ENCODE peak calls at places on chromosome 5, in four cellular contexts. E, D, C and R are unnamed samples.

GRCh38 chr5:21802869-21803490 is 1050.2 kb downstream of the CDH12 start:
- DNase-seq in E (no peak), D (no peak), C (no peak), R (no peak)

GRCh38 chr5:144017631-144018030 is 152.8 kb downstream of the YIPF5 start:
- DNase-seq in E (no peak), D (no peak), C (no peak), R (no peak)

GRCh38 chr5:175872287-175873089 is 1.1 kb downstream of the CPLX2 start:
- DNase-seq in E (no peak), D (peak; percentile 24), C (no peak), R (no peak)

GRCh38 chr5:13045897-13046551 is 898.5 kb downstream of the DNAH5 start:
- DNase-seq in E (no peak), D (no peak), C (no peak), R (no peak)

GRCh38 chr5:163841-164240 is 27.5 kb upstream of the LRRC14B start:
- DNase-seq in E (no peak), D (no peak), C (no peak), R (no peak)

GRCh38 chr5:59528226-59528862 is 365.2 kb downstream of the PDE4D start:
- DNase-seq in E (no peak), D (no peak), C (no peak), R (no peak)

GRCh38 chr5:147633173-147633572 is 123.3 kb upstream of the DPYSL3 start:
- DNase-seq in E (no peak), D (no peak), C (no peak), R (no peak)

GRCh38 chr5:179766021-179766725 is 27.6 kb upstream of the LTC4S start:
- DNase-seq in E (no peak), D (peak; percentile 50), C (no peak), R (no peak)

GRCh38 chr5:78908173-78908901 is 76.8 kb downstream of the ARSB start:
- DNase-seq in E (no peak), D (no peak), C (no peak), R (no peak)

GRCh38 chr5:13350754-13351153 is 593.7 kb downstream of the DNAH5 start:
- DNase-seq in E (no peak), D (no peak), C (no peak), R (no peak)

GRCh38 chr5:95842955-95843544 is 20.5 kb upstream of the GLRX start:
- DNase-seq in E (no peak), D (peak; percentile 82), C (no peak), R (no peak)

GRCh38 chr5:74895906-74896305 is 29.7 kb upstream of the FAM169A start:
- DNase-seq in E (no peak), D (no peak), C (no peak), R (no peak)

GRCh38 chr5:55432549-55432948 is 102.2 kb downstream of the PLPP1 start:
- DNase-seq in E (no peak), D (no peak), C (no peak), R (no peak)

GRCh38 chr5:55427157-55427556 is 107.6 kb downstream of the PLPP1 start:
- DNase-seq in E (no peak), D (no peak), C (no peak), R (no peak)

GRCh38 chr5:55429221-55429620 is 105.5 kb downstream of the PLPP1 start:
- DNase-seq in E (no peak), D (no peak), C (no peak), R (no peak)

GRCh38 chr5:55426455-55426854 is 108.3 kb downstream of the PLPP1 start:
- DNase-seq in E (no peak), D (no peak), C (no peak), R (no peak)

GRCh38 chr5:55429707-55430253 is 105.0 kb downstream of the PLPP1 start:
- DNase-seq in E (no peak), D (no peak), C (no peak), R (no peak)
- TF ChIP-seq POLR2AphosphoS5 in E (peak; percentile 41), D (peak; percentile 20), C (peak; percentile 25), R (no peak)

GRCh38 chr5:67724412-67725135 is 491.0 kb upstream of the PIK3R1 start:
- DNase-seq in E (no peak), D (no peak), C (no peak), R (no peak)

GRCh38 chr5:67730917-67731474 is 484.6 kb upstream of the PIK3R1 start:
- DNase-seq in E (no peak), D (no peak), C (no peak), R (no peak)

GRCh38 chr5:67720162-67720772 is 495.3 kb upstream of the PIK3R1 start:
- DNase-seq in E (no peak), D (no peak), C (no peak), R (no peak)

GRCh38 chr5:67723873-67724272 is 491.7 kb upstream of the PIK3R1 start:
- DNase-seq in E (no peak), D (no peak), C (no peak), R (no peak)

GRCh38 chr5:67725591-67725990 is 490.0 kb upstream of the PIK3R1 start:
- DNase-seq in E (no peak), D (no peak), C (no peak), R (no peak)
- TF ChIP-seq POLR2AphosphoS5 in E (no peak), D (no peak), C (no peak), R (no peak)

DNA sequence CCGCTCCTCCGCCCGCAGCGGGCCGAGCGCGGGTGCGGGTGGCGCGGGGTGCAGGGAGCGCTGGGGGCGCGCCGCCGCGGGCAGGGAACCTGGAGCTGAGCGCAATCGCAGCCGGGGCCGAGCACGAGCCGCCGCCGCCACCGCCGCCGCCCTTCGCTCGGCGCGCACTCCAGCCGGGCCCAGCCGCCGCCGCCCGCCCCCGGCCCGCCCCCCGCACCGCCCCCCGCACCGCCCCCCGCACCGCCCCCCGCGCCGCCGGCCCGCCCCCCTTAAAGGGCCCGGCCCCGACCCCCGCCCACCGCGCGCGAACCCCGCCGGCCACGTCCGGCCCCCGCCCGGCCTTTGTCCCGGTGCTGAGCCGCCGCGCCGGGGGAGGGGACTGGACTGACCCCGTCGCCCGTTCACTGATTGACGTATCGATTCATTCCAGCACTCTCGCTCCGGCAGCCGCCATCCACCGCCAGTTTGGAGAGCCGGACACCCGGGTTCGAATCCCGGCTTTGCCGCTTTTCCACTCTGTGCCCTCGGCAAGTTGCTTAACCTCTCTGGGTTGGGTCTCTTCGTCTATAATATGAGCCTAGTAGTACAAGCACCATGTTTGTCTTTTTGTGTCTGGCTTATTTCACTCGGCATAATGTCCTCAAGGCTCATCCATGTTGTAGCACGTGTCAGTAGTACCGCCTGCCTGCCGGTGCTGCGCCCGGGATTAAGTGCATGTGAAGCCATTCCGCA is at the start of gene SH3PXD2B:
- DNase-seq in E (no peak), D (peak; percentile 71), C (peak; percentile 51), R (no peak)
- TF ChIP-seq POLR2AphosphoS5 in E (no peak), D (no peak), C (no peak), R (peak; percentile 65)

GRCh38 chr5:159061186-159061796 is 38.4 kb downstream of the EBF1 start:
- DNase-seq in E (no peak), D (peak; percentile 11), C (no peak), R (no peak)
- TF ChIP-seq POLR2AphosphoS5 in E (no peak), D (no peak), C (no peak), R (no peak)

GRCh38 chr5:81753429-81753828 is 2.5 kb upstream of the SSBP2 start:
- DNase-seq in E (no peak), D (no peak), C (no peak), R (no peak)

GRCh38 chr5:81756016-81756415 is 5.1 kb upstream of the SSBP2 start:
- DNase-seq in E (no peak), D (no peak), C (no peak), R (no peak)

GRCh38 chr5:81754621-81755020 is 3.7 kb upstream of the SSBP2 start:
- DNase-seq in E (no peak), D (peak; percentile 44), C (no peak), R (no peak)

GRCh38 chr5:81757404-81757803 is 6.5 kb upstream of the SSBP2 start:
- DNase-seq in E (no peak), D (no peak), C (no peak), R (no peak)

DNA sequence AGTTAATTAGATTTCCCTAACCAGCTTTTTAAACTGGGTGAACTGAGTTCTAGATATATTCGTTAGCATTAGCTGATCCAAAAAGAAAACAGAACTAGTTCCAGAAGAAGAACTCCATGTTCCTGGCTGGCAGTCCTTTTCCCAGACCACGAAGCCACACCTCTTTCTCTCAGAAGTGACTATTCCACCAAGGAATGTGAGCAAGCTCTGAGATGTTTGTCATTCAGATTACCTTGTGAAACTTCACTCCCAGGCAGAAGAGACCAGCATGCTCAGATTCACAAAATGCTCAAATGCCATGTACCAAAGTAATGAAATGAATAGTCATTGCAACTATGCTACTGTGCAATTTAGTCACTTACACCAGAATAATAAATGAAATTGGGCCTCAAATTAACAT is 4.4 kb upstream of the SSBP2 start:
- DNase-seq in E (no peak), D (no peak), C (no peak), R (peak; percentile 47)
- TF ChIP-seq POLR2AphosphoS5 in E (no peak), D (no peak), C (no peak), R (no peak)

DNA sequence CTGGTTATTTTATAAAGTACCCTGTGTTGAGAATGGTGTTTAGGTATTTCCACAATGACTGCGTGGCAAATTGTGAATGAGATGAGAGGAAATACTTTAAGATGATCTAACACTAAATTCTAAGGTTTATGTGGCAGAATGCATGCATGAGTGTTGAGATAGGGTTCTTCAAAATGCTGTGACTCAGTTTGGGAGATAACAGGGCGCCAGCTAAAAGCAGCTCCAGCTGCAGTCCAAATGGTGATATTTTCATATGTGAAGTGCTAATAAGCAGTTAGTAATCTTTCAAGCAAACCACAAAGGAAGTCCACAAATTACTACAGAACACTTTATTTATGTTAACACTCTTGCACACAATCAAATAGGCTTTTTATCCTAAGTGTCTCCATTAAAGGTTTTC is 11.6 kb upstream of the LOX start:
- DNase-seq in E (no peak), D (peak; percentile 48), C (no peak), R (no peak)
- TF ChIP-seq POLR2AphosphoS5 in E (no peak), D (peak; percentile 68), C (no peak), R (no peak)

GRCh38 chr5:43661102-43661501 is 58.1 kb downstream of the NNT start:
- DNase-seq in E (no peak), D (no peak), C (no peak), R (peak; percentile 35)

GRCh38 chr5:43663916-43664315 is 60.9 kb downstream of the NNT start:
- DNase-seq in E (no peak), D (no peak), C (no peak), R (no peak)

GRCh38 chr5:43659075-43659474 is 56.1 kb downstream of the NNT start:
- DNase-seq in E (no peak), D (no peak), C (no peak), R (no peak)

GRCh38 chr5:43664641-43665040 is 61.7 kb downstream of the NNT start:
- DNase-seq in E (no peak), D (no peak), C (no peak), R (no peak)
- TF ChIP-seq POLR2AphosphoS5 in E (no peak), D (no peak), C (no peak), R (no peak)

GRCh38 chr5:178153530-178154340 is at the start of gene NHP2:
- DNase-seq in E (peak; percentile 92), D (peak; percentile 98), C (peak; percentile 91), R (peak; percentile 98)

GRCh38 chr5:178149199-178149932 is 4.3 kb downstream of the NHP2 start:
- DNase-seq in E (no peak), D (no peak), C (no peak), R (no peak)

GRCh38 chr5:178152491-178153444 is 917 bp downstream of the NHP2 start:
- DNase-seq in E (no peak), D (no peak), C (no peak), R (no peak)

GRCh38 chr5:178147406-178147805 is 6.3 kb downstream of the NHP2 start:
- DNase-seq in E (no peak), D (no peak), C (no peak), R (no peak)

GRCh38 chr5:178150977-178151734 is 2.5 kb downstream of the NHP2 start:
- DNase-seq in E (no peak), D (no peak), C (no peak), R (no peak)
- TF ChIP-seq POLR2AphosphoS5 in E (no peak), D (peak; percentile 19), C (peak; percentile 24), R (no peak)